ENCODE peak calls at places on chromosomes 12 and 14, in seven cellular contexts. F, H, J, K, O, Z and X are unnamed samples.

GRCh38 chr12:122090759-122091535 is 12.4 kb downstream of the MLXIP start:
- DNase-seq in F (no peak), H (no peak), J (no peak), K (no peak), O (no peak), Z (peak; percentile 92), X (no peak)

GRCh38 chr12:90621927-90622326 is 333.0 kb downstream of the CCER1 start:
- DNase-seq in F (no peak), H (no peak), J (no peak), K (no peak), O (no peak), Z (no peak), X (no peak)

GRCh38 chr14:71438684-71439083 is 493.5 kb upstream of the RGS6 start:
- DNase-seq in F (no peak), H (no peak), J (no peak), K (no peak), O (no peak), Z (no peak), X (no peak)

GRCh38 chr14:89226789-89227489 is 190.1 kb downstream of the FOXN3 start:
- DNase-seq in F (no peak), H (no peak), J (no peak), K (no peak), O (no peak), Z (no peak), X (no peak)

GRCh38 chr12:4289334-4289878 is 15.8 kb downstream of the CCND2 start:
- DNase-seq in F (no peak), H (no peak), J (no peak), K (no peak), O (peak; percentile 75), Z (no peak), X (no peak)

GRCh38 chr12:49126852-49127763 is 4.1 kb downstream of the TUBA1B start:
- DNase-seq in F (no peak), H (no peak), J (no peak), K (no peak), O (peak; percentile 27), Z (peak; percentile 3), X (no peak)

GRCh38 chr12:25276199-25276937 is 25.6 kb upstream of the KRAS start:
- DNase-seq in F (peak; percentile 7), H (peak; percentile 42), J (peak; percentile 72), K (no peak), O (peak; percentile 50), Z (peak; percentile 74), X (no peak)

GRCh38 chr14:72558721-72559120 is 335.2 kb downstream of the DPF3 start:
- DNase-seq in F (no peak), H (no peak), J (no peak), K (no peak), O (no peak), Z (no peak), X (no peak)

GRCh38 chr12:33116284-33116683 is 219.7 kb upstream of the PKP2 start:
- DNase-seq in F (no peak), H (no peak), J (no peak), K (no peak), O (no peak), Z (no peak), X (no peak)

GRCh38 chr12:16012086-16012485 is 101.0 kb downstream of the DERA start:
- DNase-seq in F (no peak), H (no peak), J (no peak), K (no peak), O (no peak), Z (peak; percentile 74), X (no peak)

GRCh38 chr12:101902641-101903040 is 25.3 kb downstream of the DRAM1 start:
- DNase-seq in F (no peak), H (no peak), J (no peak), K (no peak), O (no peak), Z (no peak), X (no peak)

GRCh38 chr12:107359382-107359781 is 266.0 kb upstream of the CRY1 start:
- DNase-seq in F (no peak), H (no peak), J (no peak), K (no peak), O (no peak), Z (no peak), X (no peak)

GRCh38 chr12:11798856-11799530 is 149.5 kb downstream of the ETV6 start:
- DNase-seq in F (no peak), H (no peak), J (no peak), K (no peak), O (peak; percentile 95), Z (no peak), X (no peak)

GRCh38 chr14:105388110-105388951 is 10.0 kb upstream of the TEX22 start:
- DNase-seq in F (no peak), H (no peak), J (no peak), K (no peak), O (peak; percentile 75), Z (no peak), X (no peak)

GRCh38 chr12:40980346-40981005 is 207.6 kb upstream of the PDZRN4 start:
- DNase-seq in F (no peak), H (peak; percentile 12), J (no peak), K (no peak), O (no peak), Z (no peak), X (no peak)

GRCh38 chr12:116534341-116535121 is 24.6 kb upstream of the MAP1LC3B2 start:
- DNase-seq in F (peak; percentile 51), H (no peak), J (no peak), K (no peak), O (no peak), Z (peak; percentile 86), X (no peak)
- TF ChIP-seq POLR2AphosphoS5 in F (no peak), H (no peak), J (peak; percentile 24), K (no peak), O (no peak), Z (peak; percentile 62), X (no peak)

GRCh38 chr12:753401-754237 is 1.2 kb downstream of the WNK1 start:
- DNase-seq in F (peak; percentile 65), H (no peak), J (peak; percentile 63), K (peak; percentile 34), O (peak; percentile 61), Z (peak; percentile 70), X (no peak)
- TF ChIP-seq POLR2AphosphoS5 in F (no peak), H (no peak), J (peak; percentile 4), K (no peak), O (no peak), Z (no peak), X (no peak)

GRCh38 chr12:120687570-120688289 is 781 bp downstream of the MLEC start:
- DNase-seq in F (no peak), H (no peak), J (peak; percentile 40), K (no peak), O (no peak), Z (peak; percentile 66), X (no peak)

GRCh38 chr12:120686151-120686689 is 729 bp upstream of the MLEC start:
- DNase-seq in F (peak; percentile 95), H (peak; percentile 96), J (peak; percentile 99), K (peak; percentile 78), O (peak; percentile 99), Z (peak; percentile 99), X (peak; percentile 77)

GRCh38 chr12:120684523-120684932 is 2.4 kb upstream of the MLEC start:
- DNase-seq in F (no peak), H (no peak), J (no peak), K (no peak), O (no peak), Z (no peak), X (no peak)

GRCh38 chr12:120688527-120689071 is 1.6 kb downstream of the MLEC start:
- DNase-seq in F (no peak), H (no peak), J (peak; percentile 56), K (no peak), O (peak; percentile 50), Z (no peak), X (no peak)

DNA sequence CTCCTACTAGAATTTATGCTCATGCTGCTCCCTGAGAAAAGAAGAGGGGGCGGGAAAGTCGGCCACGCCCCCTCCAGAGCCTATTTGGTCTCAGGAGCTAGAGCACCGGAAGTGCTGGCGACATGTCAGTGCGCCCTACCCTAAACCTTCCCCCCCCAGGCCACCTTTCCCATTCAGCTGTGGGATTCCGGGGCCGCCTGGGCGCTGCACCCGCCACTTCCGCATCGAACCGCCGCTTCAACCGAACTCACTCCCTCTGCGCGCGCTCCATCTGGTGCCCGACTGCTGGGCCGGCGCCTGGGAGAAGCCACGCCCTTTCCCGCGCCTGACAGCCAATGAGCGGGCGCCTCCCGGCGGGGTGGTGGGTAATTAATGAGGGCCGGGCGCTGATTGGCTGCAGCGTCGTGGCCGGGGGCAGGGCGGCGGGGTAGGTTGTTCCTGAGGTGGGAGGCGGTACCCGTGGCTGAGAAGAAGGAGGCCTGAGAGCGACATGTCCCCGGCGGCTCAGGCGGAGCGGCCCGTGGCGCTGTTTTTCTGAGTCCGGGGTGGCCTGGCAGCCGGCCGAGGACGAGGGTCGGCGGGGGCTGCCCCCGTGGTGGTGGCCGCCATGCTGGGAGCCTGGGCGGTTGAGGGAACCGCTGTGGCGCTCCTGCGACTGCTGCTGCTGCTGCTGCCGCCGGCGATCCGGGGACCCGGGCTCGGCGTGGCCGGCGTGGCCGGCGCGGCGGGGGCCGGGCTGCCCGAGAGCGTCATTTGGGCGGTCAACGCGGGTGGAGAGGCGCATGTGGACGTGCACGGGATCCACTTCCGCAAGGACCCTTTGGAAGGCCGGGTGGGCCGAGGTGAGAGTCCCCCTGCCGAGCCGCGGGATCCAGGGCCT is at the start of gene MLEC:
- DNase-seq in F (peak; percentile 99), H (peak; percentile 95), J (peak; percentile 99), K (peak; percentile 95), O (peak; percentile 99), Z (peak; percentile 99), X (peak; percentile 93)
- TF ChIP-seq POLR2AphosphoS5 in F (peak; percentile 79), H (peak; percentile 88), J (peak; percentile 97), K (peak; percentile 47), O (peak; percentile 42), Z (peak; percentile 79), X (peak; percentile 40)

DNA sequence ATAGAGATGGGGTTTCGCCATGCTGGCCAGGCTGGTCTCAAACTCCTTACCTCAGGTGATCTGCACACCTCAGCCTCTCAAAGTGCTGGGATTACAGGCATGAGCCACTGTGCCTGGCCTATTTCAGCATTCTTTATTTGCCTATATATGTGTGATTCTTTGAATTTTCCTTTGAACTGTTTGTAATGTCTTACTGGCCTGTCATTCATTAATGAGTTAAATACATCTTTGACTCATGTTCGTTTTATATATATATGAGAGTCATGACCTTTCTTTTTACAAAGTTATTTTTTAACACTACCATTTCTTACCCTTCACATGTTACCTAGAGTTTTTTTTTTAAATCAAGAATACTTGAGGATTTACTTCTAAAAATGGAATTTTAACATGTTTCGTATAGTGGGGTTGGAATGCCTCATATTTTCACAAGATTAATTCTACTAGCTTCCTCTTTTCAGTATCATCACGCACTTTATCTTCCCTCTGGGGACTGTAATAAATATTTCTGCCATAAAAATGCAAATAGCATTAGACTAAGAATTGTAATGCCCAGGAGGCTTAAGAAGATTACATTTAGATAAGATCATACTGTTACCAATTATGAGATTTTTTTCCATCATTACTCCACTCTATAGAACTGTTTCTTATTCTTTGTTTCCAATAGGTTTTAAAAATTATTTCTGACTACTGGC is 66.7 kb downstream of the NTN4 start:
- DNase-seq in F (peak; percentile 7), H (no peak), J (no peak), K (no peak), O (no peak), Z (no peak), X (no peak)
- TF ChIP-seq POLR2AphosphoS5 in F (no peak), H (no peak), J (no peak), K (no peak), O (no peak), Z (no peak), X (no peak)

GRCh38 chr12:14836336-14837210 is 6.8 kb downstream of the ART4 start:
- DNase-seq in F (no peak), H (no peak), J (no peak), K (no peak), O (no peak), Z (no peak), X (no peak)
- TF ChIP-seq POLR2AphosphoS5 in F (peak; percentile 80), H (no peak), J (no peak), K (no peak), O (no peak), Z (no peak), X (no peak)